ENCODE peak calls at places on chromosomes 5 and 9, in four cellular contexts. D is suprapubic skin, H is lung, I is pancreas. V is an unnamed sample.

GRCh38 chr9:90141723-90142122 is 500.9 kb downstream of the DIRAS2 start:
- DNase-seq in D (no peak), H (no peak), I (no peak), V (no peak)

GRCh38 chr5:172689801-172690200 is 48.7 kb downstream of the NEURL1B start:
- DNase-seq in D (no peak), H (no peak), I (no peak), V (no peak)

GRCh38 chr9:70478963-70479641 is 64.6 kb upstream of the KLF9 start:
- DNase-seq in D (peak), H (peak), I (peak), V (no peak)

GRCh38 chr9:124353166-124353768 is 62.0 kb downstream of the PSMB7 start:
- DNase-seq in D (no peak), H (no peak), I (no peak), V (no peak)

GRCh38 chr5:156778752-156779151 is 71.3 kb upstream of the PPP1R2B start:
- DNase-seq in D (no peak), H (no peak), I (no peak), V (no peak)

GRCh38 chr5:157384971-157385709 is 74.9 kb upstream of the NIPAL4 start:
- DNase-seq in D (no peak), H (no peak), I (no peak), V (no peak)

GRCh38 chr9:74783408-74783807 is 104.3 kb downstream of the TRPM6 start:
- DNase-seq in D (no peak), H (no peak), I (no peak), V (no peak)

GRCh38 chr9:129561594-129562281 is 59.2 kb downstream of the C9orf50 start:
- DNase-seq in D (no peak), H (peak), I (no peak), V (peak)

GRCh38 chr9:134895103-134895502 is 14.5 kb downstream of the FCN2 start:
- DNase-seq in D (no peak), H (no peak), I (no peak), V (no peak)

GRCh38 chr9:27206041-27206440 is 90.9 kb downstream of the EQTN start:
- DNase-seq in D (no peak), H (no peak), I (no peak), V (no peak)

GRCh38 chr9:27205198-27205597 is 91.8 kb downstream of the EQTN start:
- DNase-seq in D (no peak), H (no peak), I (no peak), V (no peak)

GRCh38 chr9:27203783-27204182 is 93.2 kb downstream of the EQTN start:
- DNase-seq in D (no peak), H (no peak), I (no peak), V (no peak)

GRCh38 chr9:27202056-27202455 is 93.0 kb downstream of the TEK start:
- DNase-seq in D (no peak), H (no peak), I (no peak), V (no peak)

GRCh38 chr9:27204578-27204977 is 92.4 kb downstream of the EQTN start:
- DNase-seq in D (no peak), H (no peak), I (no peak), V (no peak)
- H3K4me3 ChIP-seq in D (no peak), H (no peak), I (no peak), V (no peak)

GRCh38 chr9:72304538-72304937 is 60.5 kb downstream of the ZFAND5 start:
- DNase-seq in D (no peak), H (no peak), I (no peak), V (no peak)
- H3K27ac ChIP-seq in D (peak), H (peak), I (peak), V (peak)

DNA sequence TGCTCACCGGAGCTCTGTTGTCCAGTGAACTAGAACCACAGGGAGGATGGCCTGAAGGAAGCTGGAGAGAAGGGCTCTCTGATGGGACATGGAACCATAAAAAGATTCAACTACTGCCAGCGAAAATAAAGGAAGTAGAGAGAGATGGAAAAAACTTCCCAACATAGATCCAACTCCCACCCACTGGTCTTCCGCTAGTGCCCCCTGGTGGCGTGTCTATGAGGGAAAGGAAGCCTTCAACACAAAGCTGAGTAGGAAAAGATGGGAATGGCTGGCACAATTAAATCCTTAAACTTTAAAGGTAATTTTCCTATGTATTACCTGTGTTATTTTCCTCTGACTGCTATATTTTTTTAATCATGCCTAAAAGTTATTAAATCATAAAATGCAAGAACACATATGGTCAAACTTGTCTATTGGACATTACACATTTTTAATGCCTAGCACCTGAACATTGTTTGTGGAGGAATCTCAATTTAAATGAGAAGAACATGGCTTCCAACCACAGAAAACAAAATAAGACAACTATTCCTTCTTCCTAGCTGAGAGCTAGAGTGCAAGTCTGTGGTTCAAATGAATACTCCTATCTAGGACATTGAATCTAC is 51.5 kb downstream of the CEP120 start:
- DNase-seq in D (no peak), H (peak), I (peak), V (peak)
- TF ChIP-seq CTCF in D (peak), H (no peak), I (peak), V (no peak)

GRCh38 chr5:119274024-119274766 is 81.6 kb upstream of the TNFAIP8 start:
- DNase-seq in D (no peak), H (no peak), I (no peak), V (no peak)
- H3K4me3 ChIP-seq in D (no peak), H (no peak), I (no peak), V (no peak)

GRCh38 chr9:35800530-35800929 is 9.1 kb downstream of the NPR2 start:
- DNase-seq in D (no peak), H (no peak), I (no peak), V (no peak)

GRCh38 chr9:35795701-35796100 is 4.3 kb downstream of the NPR2 start:
- DNase-seq in D (no peak), H (no peak), I (no peak), V (no peak)

GRCh38 chr9:35801328-35802128 is 10.1 kb downstream of the NPR2 start:
- DNase-seq in D (no peak), H (no peak), I (no peak), V (no peak)

GRCh38 chr9:35797311-35798109 is 6.1 kb downstream of the NPR2 start:
- DNase-seq in D (no peak), H (no peak), I (no peak), V (no peak)

GRCh38 chr9:35798658-35799366 is 7.4 kb downstream of the NPR2 start:
- DNase-seq in D (no peak), H (no peak), I (no peak), V (no peak)
- H3K27ac ChIP-seq in D (no peak), H (peak), I (no peak), V (no peak)

DNA sequence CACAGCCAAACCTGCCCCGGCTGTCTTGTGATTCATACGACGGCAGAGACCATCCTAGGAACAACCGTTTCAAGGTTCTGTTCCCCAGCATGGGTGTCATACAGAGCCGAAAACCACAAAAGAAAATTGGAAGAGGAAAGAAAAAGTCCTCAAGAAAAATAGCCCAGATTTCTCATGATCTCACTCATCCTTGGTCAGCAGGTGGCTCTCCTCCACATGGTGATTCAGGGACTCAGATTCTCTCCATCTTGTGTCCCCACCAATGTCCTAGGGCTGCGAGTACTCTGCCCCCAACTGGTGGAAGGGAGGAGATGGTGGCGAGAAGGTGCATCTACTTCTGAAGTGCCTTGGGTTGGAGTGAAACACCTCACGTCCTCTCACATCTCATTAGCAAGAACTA is 25.6 kb downstream of the PDZD2 start:
- DNase-seq in D (no peak), H (no peak), I (no peak), V (no peak)
- TF ChIP-seq CTCF in D (no peak), H (no peak), I (no peak), V (no peak)

V was measured in adrenal gland.